ENCODE peak calls at places on chromosomes 11 and 22, in ten cellular contexts. N is mammary epithelial cell; A is NCI-H774; Y is activated T-cell treated with anti-CD3 and anti-CD28 coated beads, Interleukin-2, amount 50 U/mL, for 72 hours; B is amniotic stem cell; E is psoas muscle; V is Ammon's horn; H is M059J; K is HEK293T; O is iris pigment epithelial cell. M is an unnamed sample.

GRCh38 chr22:38706101-38706884 is 549 bp downstream of the GTPBP1 start:
- DNase-seq in N (peak; percentile 29), A (no peak), Y (peak; percentile 41), B (no peak), E (peak; percentile 53), V (peak; percentile 49), H (peak; percentile 45), K (peak; percentile 39), O (peak; percentile 50), M (no peak)

GRCh38 chr11:45921561-45922424 is 663 bp upstream of the LARGE2 start:
- DNase-seq in N (no peak), A (peak; percentile 93), Y (no peak), B (no peak), E (peak; percentile 14), V (no peak), H (no peak), K (no peak), O (no peak), M (no peak)

GRCh38 chr11:114892381-114893197 is 214.3 kb downstream of the NXPE2 start:
- DNase-seq in N (no peak), A (no peak), Y (peak; percentile 3), B (no peak), E (no peak), V (no peak), H (no peak), K (peak; percentile 64), O (no peak), M (no peak)

GRCh38 chr11:315051-315481 is 1.2 kb downstream of the IFITM1 start:
- DNase-seq in N (no peak), A (no peak), Y (no peak), B (no peak), E (no peak), V (no peak), H (no peak), K (no peak), O (no peak), M (no peak)

GRCh38 chr22:32106930-32107329 is 52.2 kb downstream of the C22orf42 start:
- DNase-seq in N (peak; percentile 39), A (no peak), Y (no peak), B (no peak), E (no peak), V (no peak), H (no peak), K (peak; percentile 60), O (peak; percentile 11), M (no peak)

GRCh38 chr22:49302530-49302929 is 525.1 kb downstream of the BRD1 start:
- DNase-seq in N (no peak), A (no peak), Y (no peak), B (no peak), E (no peak), V (no peak), H (no peak), K (no peak), O (no peak), M (no peak)

GRCh38 chr11:88656960-88657738 is 319.6 kb upstream of the CTSC start:
- DNase-seq in N (peak; percentile 20), A (no peak), Y (no peak), B (no peak), E (no peak), V (no peak), H (peak; percentile 5), K (no peak), O (no peak), M (no peak)

GRCh38 chr11:18365736-18366135 is 28.6 kb upstream of the LDHA start:
- DNase-seq in N (no peak), A (no peak), Y (no peak), B (no peak), E (no peak), V (no peak), H (no peak), K (no peak), O (no peak), M (no peak)

GRCh38 chr11:2669926-2670469 is 29.8 kb downstream of the KCNQ1OT1 start:
- DNase-seq in N (no peak), A (no peak), Y (no peak), B (no peak), E (no peak), V (no peak), H (no peak), K (no peak), O (no peak), M (no peak)

GRCh38 chr22:30626413-30626812 is 9.2 kb upstream of the SLC35E4 start:
- DNase-seq in N (no peak), A (no peak), Y (no peak), B (no peak), E (no peak), V (no peak), H (no peak), K (no peak), O (no peak), M (no peak)

GRCh38 chr11:92050305-92050704 is 174.3 kb upstream of the FAT3 start:
- DNase-seq in N (no peak), A (no peak), Y (no peak), B (no peak), E (no peak), V (no peak), H (no peak), K (no peak), O (no peak), M (no peak)

GRCh38 chr11:74085542-74085892 is 76.6 kb upstream of the UCP3 start:
- DNase-seq in N (no peak), A (no peak), Y (no peak), B (no peak), E (no peak), V (peak; percentile 69), H (peak; percentile 43), K (no peak), O (peak; percentile 63), M (peak; percentile 60)

GRCh38 chr11:782264-783174 is 5.2 kb upstream of the GATD1 start:
- DNase-seq in N (no peak), A (no peak), Y (no peak), B (no peak), E (no peak), V (no peak), H (no peak), K (no peak), O (no peak), M (no peak)

GRCh38 chr11:102267602-102268001 is 49.7 kb upstream of the BIRC3 start:
- DNase-seq in N (peak; percentile 83), A (no peak), Y (no peak), B (no peak), E (no peak), V (no peak), H (peak; percentile 88), K (no peak), O (peak; percentile 78), M (no peak)

GRCh38 chr22:42646569-42647525 is 2.3 kb downstream of the CYB5R3 start:
- DNase-seq in N (no peak), A (no peak), Y (no peak), B (no peak), E (no peak), V (no peak), H (no peak), K (no peak), O (no peak), M (no peak)

GRCh38 chr22:50342651-50343540 is at the start of gene PPP6R2:
- DNase-seq in N (peak; percentile 56), A (peak; percentile 22), Y (peak; percentile 95), B (peak; percentile 51), E (peak; percentile 86), V (peak; percentile 77), H (peak; percentile 56), K (peak; percentile 93), O (peak; percentile 60), M (peak; percentile 71)

GRCh38 chr11:19961225-19961624 is 199.1 kb downstream of the DBX1 start:
- DNase-seq in N (no peak), A (no peak), Y (no peak), B (no peak), E (no peak), V (no peak), H (no peak), K (no peak), O (no peak), M (no peak)

GRCh38 chr22:45779351-45779750 is 107.7 kb downstream of the ATXN10 start:
- DNase-seq in N (no peak), A (no peak), Y (no peak), B (no peak), E (no peak), V (no peak), H (no peak), K (no peak), O (no peak), M (no peak)

GRCh38 chr22:20402960-20403778 is 9.2 kb downstream of the ZNF74 start:
- DNase-seq in N (no peak), A (no peak), Y (no peak), B (no peak), E (no peak), V (no peak), H (no peak), K (no peak), O (no peak), M (no peak)

GRCh38 chr11:287821-288327 is 1.1 kb upstream of the PGGHG start:
- DNase-seq in N (no peak), A (no peak), Y (peak; percentile 47), B (no peak), E (peak; percentile 20), V (no peak), H (no peak), K (no peak), O (no peak), M (no peak)

GRCh38 chr11:127609025-127609788 is 608.6 kb upstream of the KIRREL3 start:
- DNase-seq in N (no peak), A (no peak), Y (no peak), B (no peak), E (no peak), V (no peak), H (no peak), K (no peak), O (no peak), M (no peak)

GRCh38 chr11:116605543-116605942 is 167.2 kb downstream of the BUD13 start:
- DNase-seq in N (peak; percentile 26), A (no peak), Y (peak; percentile 39), B (no peak), E (no peak), V (no peak), H (peak; percentile 41), K (peak; percentile 69), O (no peak), M (no peak)

GRCh38 chr11:113587318-113587739 is 112.1 kb upstream of the DRD2 start:
- DNase-seq in N (peak; percentile 50), A (no peak), Y (peak; percentile 73), B (no peak), E (no peak), V (no peak), H (peak; percentile 97), K (no peak), O (no peak), M (no peak)

GRCh38 chr22:17954860-17955587 is 69.3 kb downstream of the MICAL3 start:
- DNase-seq in N (no peak), A (no peak), Y (no peak), B (no peak), E (no peak), V (no peak), H (no peak), K (no peak), O (no peak), M (no peak)

GRCh38 chr11:112634551-112634950 is 326.7 kb upstream of the NCAM1 start:
- DNase-seq in N (no peak), A (no peak), Y (no peak), B (no peak), E (no peak), V (peak; percentile 40), H (no peak), K (no peak), O (no peak), M (no peak)

GRCh38 chr11:17595526-17596309 is 48.7 kb downstream of the OTOG start:
- DNase-seq in N (no peak), A (no peak), Y (no peak), B (no peak), E (no peak), V (no peak), H (no peak), K (no peak), O (no peak), M (no peak)

GRCh38 chr11:37110383-37110782 is 512.3 kb upstream of the RAG2 start:
- DNase-seq in N (peak; percentile 42), A (no peak), Y (no peak), B (no peak), E (no peak), V (no peak), H (peak; percentile 9), K (no peak), O (no peak), M (no peak)

GRCh38 chr11:126282361-126282741 is 542 bp upstream of the TIRAP start:
- DNase-seq in N (peak; percentile 17), A (peak; percentile 9), Y (peak; percentile 41), B (no peak), E (peak; percentile 56), V (peak; percentile 69), H (peak; percentile 32), K (peak; percentile 48), O (peak; percentile 59), M (peak; percentile 36)

M was measured in globus pallidus.